ENCODE peak calls at places on chromosomes 3 and 15, in four cellular contexts. D is activated CD8-positive, alpha-beta memory T cell treated with anti-CD3 and anti-CD28 coated beads for 4 hours; F is T-helper 1 cell; O is neural crest cell. G is an unnamed sample.

GRCh38 chr3:88678747-88679146 is 428.7 kb upstream of the EPHA3 start:
- DNase-seq in D (no peak), O (no peak), F (no peak), G (no peak)

GRCh38 chr3:122314467-122314866 is 10.6 kb upstream of the CSTA start:
- DNase-seq in D (no peak), O (no peak), F (no peak), G (no peak)

GRCh38 chr3:115814778-115815380 is 191.6 kb downstream of the GAP43 start:
- DNase-seq in D (peak; percentile 38), O (peak; percentile 91), F (peak; percentile 23), G (peak; percentile 25)

GRCh38 chr3:176399193-176399592 is 798.1 kb downstream of the TBL1XR1 start:
- DNase-seq in O (no peak), D (no peak), F (no peak), G (no peak)

GRCh38 chr3:139774570-139775302 is 97.0 kb upstream of the NMNAT3 start:
- DNase-seq in D (no peak), O (no peak), F (no peak), G (no peak)

GRCh38 chr15:98517051-98517450 is 131.3 kb upstream of the IGF1R start:
- DNase-seq in D (no peak), O (no peak), F (no peak), G (no peak)

GRCh38 chr3:146655333-146655996 is 50.3 kb upstream of the PLSCR5 start:
- DNase-seq in F (no peak), O (no peak), D (no peak), G (no peak)

GRCh38 chr3:58888087-58888486 is 161.7 kb downstream of the CFAP20DC start:
- DNase-seq in D (no peak), O (no peak), F (no peak), G (no peak)

GRCh38 chr15:39621210-39621609 is 40.3 kb downstream of the THBS1 start:
- DNase-seq in O (no peak), F (no peak), D (no peak), G (no peak)

GRCh38 chr15:80817901-80818300 is 38.7 kb downstream of the CEMIP start:
- DNase-seq in F (no peak), O (no peak), D (no peak), G (no peak)

GRCh38 chr3:30286007-30286669 is 320.3 kb upstream of the TGFBR2 start:
- DNase-seq in D (no peak), F (peak; percentile 61), O (no peak), G (no peak)

GRCh38 chr3:4935347-4935746 is 43.9 kb upstream of the BHLHE40 start:
- DNase-seq in D (no peak), O (no peak), F (peak; percentile 53), G (no peak)

GRCh38 chr15:94236638-94237037 is 5.3 kb downstream of the MCTP2 start:
- DNase-seq in F (no peak), O (no peak), D (no peak), G (no peak)

GRCh38 chr3:151008699-151009098 is 36.2 kb upstream of the CLRN1 start:
- DNase-seq in D (no peak), O (no peak), F (no peak), G (no peak)

GRCh38 chr3:115800489-115801080 is 177.3 kb downstream of the GAP43 start:
- DNase-seq in D (no peak), F (no peak), O (no peak), G (no peak)

GRCh38 chr3:123028233-123028828 is 768 bp upstream of the SEMA5B start:
- DNase-seq in F (peak; percentile 41), O (peak; percentile 29), D (no peak), G (no peak)

GRCh38 chr3:37770938-37771918 is 90.5 kb upstream of the CTDSPL start:
- DNase-seq in F (no peak), D (no peak), O (no peak), G (no peak)

GRCh38 chr3:48851407-48851806 is 3.7 kb upstream of the PRKAR2A start:
- DNase-seq in F (no peak), O (peak; percentile 17), D (no peak), G (no peak)

GRCh38 chr3:132404276-132404675 is 13.0 kb upstream of the DNAJC13 start:
- DNase-seq in F (no peak), O (no peak), D (no peak), G (no peak)

GRCh38 chr3:141486416-141486734 is 452 bp upstream of the RASA2 start:
- DNase-seq in O (no peak), D (no peak), F (no peak), G (no peak)

GRCh38 chr3:175146258-175146657 is 287.1 kb downstream of the NAALADL2 start:
- DNase-seq in D (no peak), F (no peak), O (no peak), G (no peak)

GRCh38 chr3:144053121-144053520 is 81.5 kb downstream of the DIPK2A start:
- DNase-seq in D (no peak), F (no peak), O (no peak), G (no peak)

G was measured in activated naive CD8-positive, alpha-beta T cell treated with anti-CD3 and anti-CD28 coated beads, Interleukin-2, amount 50 U/mL, for 16 hours.